ENCODE peak calls at places on chromosomes 16 and 17, in six cellular contexts. Z, F, H, C, L and W are unnamed samples.

GRCh38 chr16:89442588-89442987 is 47.8 kb downstream of the ANKRD11 start:
- DNase-seq in H (no peak), Z (no peak), L (no peak), F (no peak), C (no peak), W (no peak)

GRCh38 chr16:700684-701584 is 4.7 kb downstream of the FBXL16 start:
- DNase-seq in F (no peak), Z (peak; percentile 90), H (peak; percentile 91), L (peak; percentile 42), C (no peak), W (no peak)

GRCh38 chr17:60971515-60972369 is 294.1 kb downstream of the BCAS3 start:
- DNase-seq in L (peak; percentile 74), H (peak; percentile 85), Z (peak; percentile 71), C (peak; percentile 51), F (peak; percentile 13), W (no peak)

GRCh38 chr17:9371019-9371418 is 204.6 kb downstream of the STX8 start:
- DNase-seq in F (no peak), C (peak; percentile 13), Z (no peak), H (no peak), L (peak; percentile 96), W (no peak)

GRCh38 chr17:9028632-9029570 is 7.6 kb downstream of the NTN1 start:
- DNase-seq in L (no peak), Z (peak; percentile 52), C (no peak), F (no peak), H (peak; percentile 57), W (no peak)

GRCh38 chr16:88854306-88855111 is 2.2 kb downstream of the GALNS start:
- DNase-seq in L (no peak), Z (no peak), C (no peak), F (no peak), H (no peak), W (no peak)

GRCh38 chr16:85002099-85002541 is 9.2 kb downstream of the ZDHHC7 start:
- DNase-seq in F (no peak), C (no peak), Z (no peak), L (no peak), H (no peak), W (no peak)

GRCh38 chr16:68825427-68825826 is 17.9 kb upstream of the TANGO6 start:
- DNase-seq in C (no peak), F (no peak), L (no peak), H (no peak), Z (no peak), W (no peak)

GRCh38 chr16:2450535-2450934 is 9.4 kb upstream of the TEDC2 start:
- DNase-seq in L (no peak), F (no peak), C (no peak), H (no peak), Z (no peak), W (no peak)

GRCh38 chr17:27265333-27265732 is 28.6 kb upstream of the WSB1 start:
- DNase-seq in C (no peak), F (no peak), H (no peak), Z (no peak), L (no peak), W (no peak)

GRCh38 chr17:66255112-66255511 is 25.9 kb upstream of the APOH start:
- DNase-seq in L (peak; percentile 88), F (peak; percentile 23), H (no peak), Z (peak; percentile 73), C (peak; percentile 79), W (peak; percentile 77)

GRCh38 chr16:47304563-47304962 is 156.3 kb downstream of the ITFG1 start:
- DNase-seq in L (peak; percentile 10), C (no peak), H (no peak), Z (no peak), F (no peak), W (no peak)

GRCh38 chr16:1047123-1047522 is 25.4 kb upstream of the SSTR5 start:
- DNase-seq in H (no peak), L (no peak), Z (no peak), F (no peak), C (no peak), W (no peak)

GRCh38 chr17:45225051-45225700 is 3.5 kb downstream of the FMNL1 start:
- DNase-seq in L (no peak), F (no peak), C (no peak), H (no peak), Z (no peak), W (no peak)

GRCh38 chr16:75946058-75946457 is 219.8 kb upstream of the CPHXL start:
- DNase-seq in F (no peak), Z (no peak), C (no peak), H (no peak), L (no peak), W (no peak)

GRCh38 chr16:87956169-87956770 is 5.0 kb downstream of the BANP start:
- DNase-seq in C (no peak), L (peak; percentile 54), Z (peak; percentile 65), F (no peak), H (peak; percentile 40), W (no peak)

GRCh38 chr16:85300451-85300968 is 188.2 kb upstream of the CIBAR2 start:
- DNase-seq in H (no peak), F (no peak), C (no peak), Z (no peak), L (no peak), W (no peak)

GRCh38 chr17:21286771-21287702 is 2.5 kb downstream of the MAP2K3 start:
- DNase-seq in C (peak; percentile 12), H (no peak), F (no peak), L (no peak), Z (no peak), W (no peak)

GRCh38 chr16:85428168-85428898 is 184.8 kb upstream of the GSE1 start:
- DNase-seq in H (peak; percentile 74), C (peak; percentile 38), F (no peak), Z (peak; percentile 60), L (peak; percentile 46), W (no peak)

GRCh38 chr16:17245727-17246576 is 224.8 kb downstream of the XYLT1 start:
- DNase-seq in F (no peak), H (peak; percentile 60), Z (peak; percentile 42), L (no peak), C (no peak), W (no peak)

DNA sequence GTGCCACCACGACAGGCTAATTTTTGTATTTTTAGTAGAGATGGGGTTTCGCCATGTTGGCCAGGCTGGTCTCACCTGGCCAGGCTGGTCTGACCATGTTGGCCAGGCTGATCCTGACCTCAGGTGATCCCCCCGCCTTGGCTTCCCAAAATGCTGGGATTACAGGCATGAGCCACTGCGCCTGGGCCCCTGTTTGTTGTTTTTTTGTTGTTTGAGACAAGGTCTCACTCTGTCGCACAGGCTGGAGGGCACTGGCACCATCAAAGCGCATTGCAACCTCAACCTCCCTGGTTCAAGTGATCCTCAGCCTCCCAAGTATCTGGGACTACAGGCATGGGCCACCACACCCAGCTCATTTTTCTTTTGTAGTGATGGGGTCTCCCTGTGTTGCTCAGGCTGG is 43.7 kb upstream of the TAOK1 start:
- DNase-seq in H (no peak), Z (no peak), F (no peak), L (no peak), C (no peak), W (no peak)
- H3K4me3 ChIP-seq in H (no peak overlapping the region), Z (no peak overlapping the region), F (no peak overlapping the region), L (no peak overlapping the region), C (no peak overlapping the region), W (no peak overlapping the region)

DNA sequence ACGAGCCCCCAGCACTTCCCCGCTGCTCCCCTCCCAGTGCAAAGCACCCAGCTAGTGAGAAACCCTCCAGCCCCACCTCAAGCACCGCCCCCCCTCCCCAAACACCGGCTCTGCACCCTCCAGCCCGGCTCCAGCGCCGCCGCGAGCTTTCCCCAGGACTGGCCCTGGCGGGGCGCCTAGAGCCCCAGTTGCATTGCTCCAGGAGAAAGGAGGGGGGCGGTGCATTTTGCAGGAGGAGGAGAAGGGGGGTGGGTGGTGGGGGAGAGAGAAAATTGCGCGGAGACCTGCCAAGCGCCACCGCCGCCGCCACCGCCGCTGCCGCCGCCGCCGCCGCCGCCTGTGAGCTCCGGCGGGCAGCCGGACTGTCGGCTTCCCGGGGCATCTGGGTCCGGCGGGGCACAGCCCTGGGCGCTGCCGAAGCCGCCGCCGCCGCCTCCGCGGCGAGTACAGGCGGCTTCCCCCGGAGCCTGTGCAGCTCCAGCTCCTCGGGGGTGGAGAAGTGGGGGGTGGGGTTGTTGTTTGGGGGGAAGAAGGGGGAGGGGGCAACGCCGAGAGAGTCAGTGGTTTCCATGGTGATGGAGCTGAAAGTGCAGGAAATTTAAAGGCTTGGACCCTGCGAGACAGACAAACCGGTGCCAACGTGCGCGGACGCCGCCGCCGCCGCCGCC is at the start of gene NOG:
- DNase-seq in Z (peak; percentile 89), L (peak; percentile 79), F (no peak), C (no peak), H (peak; percentile 88), W (peak; percentile 51)
- H3K9ac ChIP-seq in Z (no peak within 1 kb of the TSS), L (peak within 1 kb of the TSS; percentile 41), F (peak within 1 kb of the TSS; percentile 85), C (peak within 1 kb of the TSS; percentile 55), H (peak within 1 kb of the TSS; percentile 20), W (no peak within 1 kb of the TSS)

GRCh38 chr17:13597723-13598347 is 3.9 kb downstream of the HS3ST3A1 start:
- DNase-seq in Z (peak; percentile 65), H (peak; percentile 75), F (no peak), C (peak; percentile 27), L (peak; percentile 73), W (no peak)
- H3K4me3 ChIP-seq in Z (no peak overlapping the region), H (no peak overlapping the region), F (no peak overlapping the region), C (no peak overlapping the region), L (peak overlapping the region; percentile 98), W (no peak overlapping the region)

DNA sequence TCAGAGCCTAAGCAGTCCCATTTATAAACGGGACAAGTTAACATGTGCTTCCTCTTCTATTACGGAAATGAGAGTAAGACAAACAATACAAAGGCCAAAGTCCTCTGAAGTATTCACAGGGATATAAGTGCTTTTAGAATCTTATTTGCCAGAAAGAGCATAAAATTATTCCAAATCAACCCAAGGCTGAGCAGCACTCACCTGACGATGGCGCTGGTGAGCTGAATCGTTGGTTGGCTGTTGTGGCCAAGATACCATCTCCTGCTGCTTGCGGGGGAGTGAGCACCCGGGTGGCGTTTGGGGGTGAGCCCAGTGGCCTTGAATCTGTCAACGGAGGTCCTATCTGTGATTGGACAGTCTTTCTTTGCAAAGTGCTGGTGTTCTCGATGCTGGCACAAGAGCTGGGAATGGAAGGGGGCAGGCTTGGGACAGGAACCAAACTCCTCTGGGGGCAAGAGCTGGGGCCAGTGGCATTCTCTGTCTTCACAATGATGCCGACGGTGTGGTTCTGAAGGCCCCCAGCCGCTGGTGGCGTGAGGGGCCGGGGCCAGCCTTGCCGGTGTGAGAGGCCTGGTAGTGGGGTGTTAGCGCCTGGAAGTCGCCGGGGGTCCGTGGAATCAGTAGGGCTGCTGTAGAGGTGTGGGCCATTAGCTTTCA is 9.5 kb upstream of the DHRS13 start:
- DNase-seq in L (peak; percentile 40), C (no peak), Z (no peak), H (peak; percentile 74), F (no peak), W (no peak)
- H3K9ac ChIP-seq in L (no peak overlapping the region), C (no peak overlapping the region), Z (no peak overlapping the region), H (no peak overlapping the region), F (no peak overlapping the region), W (no peak overlapping the region)

DNA sequence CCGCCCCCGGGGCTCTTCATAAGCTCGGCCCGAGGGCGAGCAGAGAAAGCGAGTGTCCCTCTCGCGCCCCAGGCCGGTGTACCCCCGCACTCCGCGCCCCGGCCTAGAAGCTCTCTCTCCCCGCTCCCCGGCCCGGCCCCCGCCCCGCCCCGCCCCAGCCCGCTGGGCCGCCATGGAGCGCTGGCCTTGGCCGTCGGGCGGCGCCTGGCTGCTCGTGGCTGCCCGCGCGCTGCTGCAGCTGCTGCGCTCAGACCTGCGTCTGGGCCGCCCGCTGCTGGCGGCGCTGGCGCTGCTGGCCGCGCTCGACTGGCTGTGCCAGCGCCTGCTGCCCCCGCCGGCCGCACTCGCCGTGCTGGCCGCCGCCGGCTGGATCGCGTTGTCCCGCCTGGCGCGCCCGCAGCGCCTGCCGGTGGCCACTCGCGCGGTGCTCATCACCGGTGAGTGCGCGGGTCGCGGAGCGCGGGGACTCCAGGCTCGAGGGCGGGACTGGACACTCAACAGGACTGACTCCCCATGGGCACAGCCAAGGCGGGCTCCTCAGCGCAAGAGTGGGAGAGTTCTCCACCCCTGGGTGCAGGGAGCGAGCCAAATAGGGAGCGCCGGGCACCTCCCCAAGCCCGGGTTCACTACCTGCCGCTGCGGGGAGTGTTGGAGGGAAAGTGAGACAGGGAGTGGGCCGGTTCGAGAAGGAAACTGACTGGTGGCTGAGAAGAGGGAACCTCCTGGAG is at the start of gene HSD11B2:
- DNase-seq in Z (peak; percentile 91), L (peak; percentile 85), F (no peak), H (peak; percentile 90), C (peak; percentile 40), W (no peak)
- H3K4me3 ChIP-seq in Z (peak within 1 kb of the TSS; percentile 59), L (peak within 1 kb of the TSS; percentile 62), F (peak within 1 kb of the TSS; percentile 64), H (peak within 1 kb of the TSS; percentile 85), C (peak within 1 kb of the TSS; percentile 71), W (peak within 1 kb of the TSS; percentile 82)